ENCODE peak calls at places on chromosomes 3 and 15, in four cellular contexts. V is K562, D is breast epithelium, X is HCT116. B is an unnamed sample. For H3K4me1 and H3K27me3, the result is how much of the 10 kb centered on the place peaks cover.

GRCh38 chr15:84079885-84080777 is 155.4 kb upstream of the GOLGA6L4 start:
- DNase-seq in X (no peak), V (peak), D (no peak), B (peak)

GRCh38 chr3:171908731-171909130 is 65.6 kb downstream of the TMEM212 start:
- DNase-seq in V (no peak), X (no peak), D (no peak), B (no peak)

GRCh38 chr15:27057904-27058645 is 87.1 kb downstream of the GABRG3 start:
- DNase-seq in V (no peak), X (no peak), D (no peak), B (no peak)

GRCh38 chr3:142857056-142857455 is 31.8 kb downstream of the PCOLCE2 start:
- DNase-seq in D (no peak), V (no peak), X (peak), B (no peak)

GRCh38 chr15:67607959-67608605 is 65.6 kb downstream of the MAP2K5 start:
- DNase-seq in X (no peak), D (no peak), V (no peak), B (no peak)

GRCh38 chr3:23333633-23334032 is 130.5 kb downstream of the UBE2E2 start:
- DNase-seq in V (no peak), X (no peak), D (no peak), B (no peak)

GRCh38 chr3:146110156-146110555 is 50.8 kb downstream of the PLOD2 start:
- DNase-seq in X (no peak), V (no peak), D (no peak), B (no peak)

GRCh38 chr3:137347132-137347531 is 389.3 kb downstream of the IL20RB start:
- DNase-seq in D (no peak), V (no peak), X (no peak), B (no peak)

GRCh38 chr15:67892559-67893377 is 52.9 kb upstream of the RNU6-1 start:
- DNase-seq in D (no peak), V (no peak), X (no peak), B (no peak)

GRCh38 chr15:33022629-33023028 is 171.9 kb downstream of the FMN1 start:
- DNase-seq in D (peak), V (no peak), X (no peak), B (no peak)

GRCh38 chr15:58212909-58213526 is 74.8 kb downstream of the AQP9 start:
- DNase-seq in V (peak), D (no peak), X (no peak), B (no peak)

GRCh38 chr3:186413615-186414415 is 51.8 kb upstream of the DGKG start:
- DNase-seq in X (no peak), V (no peak), D (peak), B (peak)

GRCh38 chr3:48064292-48064829 is 48.1 kb upstream of the MAP4 start:
- DNase-seq in D (no peak), V (no peak), X (no peak), B (no peak)

GRCh38 chr3:27302891-27303290 is 66.3 kb downstream of the NEK10 start:
- DNase-seq in V (no peak), X (no peak), D (no peak), B (no peak)

GRCh38 chr3:50204052-50204803 is 843 bp upstream of the SLC38A3 start:
- DNase-seq in X (no peak), D (no peak), V (no peak), B (no peak)

GRCh38 chr15:83475551-83475950 is 28.4 kb downstream of the SH3GL3 start:
- DNase-seq in D (no peak), V (no peak), X (no peak), B (no peak)

GRCh38 chr3:193812078-193812725 is 219.2 kb downstream of the OPA1 start:
- DNase-seq in X (no peak), V (no peak), D (no peak), B (no peak)

GRCh38 chr3:186192823-186193222 is 83.9 kb upstream of the ETV5 start:
- DNase-seq in X (no peak), D (no peak), V (no peak), B (no peak)

GRCh38 chr3:184740509-184741258 is 28.8 kb upstream of the MAGEF1 start:
- DNase-seq in D (peak), V (peak), X (peak), B (peak)

GRCh38 chr15:90343391-90343790 is 8.7 kb upstream of the ZNF774 start:
- DNase-seq in X (no peak), V (no peak), D (no peak), B (no peak)

GRCh38 chr3:171876651-171877272 is 33.6 kb downstream of the TMEM212 start:
- DNase-seq in X (no peak), V (no peak), D (no peak), B (no peak)

GRCh38 chr15:40600956-40601355 is 6.9 kb downstream of the KNL1 start:
- DNase-seq in V (no peak), X (no peak), D (no peak), B (no peak)

GRCh38 chr3:157103280-157103679 is 56.7 kb downstream of the CCNL1 start:
- DNase-seq in X (no peak), D (no peak), V (no peak), B (no peak)

GRCh38 chr15:77098572-77098971 is 27.7 kb upstream of the TSPAN3 start:
- DNase-seq in V (no peak), X (no peak), D (no peak), B (no peak)

GRCh38 chr3:30356901-30357753 is 249.3 kb upstream of the TGFBR2 start:
- DNase-seq in D (no peak), V (no peak), X (no peak), B (peak)

GRCh38 chr3:30353711-30354467 is 252.5 kb upstream of the TGFBR2 start:
- DNase-seq in X (no peak), D (no peak), V (no peak), B (peak)

GRCh38 chr3:30354972-30355371 is 251.4 kb upstream of the TGFBR2 start:
- DNase-seq in V (no peak), D (no peak), X (no peak), B (no peak)

GRCh38 chr3:30354513-30354912 is 251.9 kb upstream of the TGFBR2 start:
- DNase-seq in V (no peak), X (no peak), D (no peak), B (peak)

GRCh38 chr3:30355622-30356021 is 250.8 kb upstream of the TGFBR2 start:
- DNase-seq in X (no peak), D (no peak), V (no peak), B (no peak)
- H3K4me1 ChIP-seq in X (under half), D (under half), V (under half), B (under half)

GRCh38 chr15:70116317-70116716 is 18.6 kb upstream of the TLE3 start:
- DNase-seq in D (no peak), X (no peak), V (no peak), B (no peak)

GRCh38 chr15:70120109-70120508 is 22.4 kb upstream of the TLE3 start:
- DNase-seq in X (no peak), D (no peak), V (no peak), B (no peak)

GRCh38 chr15:70120954-70121655 is 23.4 kb upstream of the TLE3 start:
- DNase-seq in V (no peak), D (no peak), X (no peak), B (no peak)

GRCh38 chr15:70121656-70122297 is 24.1 kb upstream of the TLE3 start:
- DNase-seq in D (no peak), X (no peak), V (no peak), B (no peak)

GRCh38 chr15:70118599-70118998 is 20.9 kb upstream of the TLE3 start:
- DNase-seq in X (no peak), D (no peak), V (no peak), B (no peak)
- TF ChIP-seq POLR2AphosphoS5 in X (no peak), D (no peak), V (no peak), B (no peak)

GRCh38 chr15:93333826-93334225 is 244.8 kb upstream of the RGMA start:
- DNase-seq in V (no peak), X (no peak), D (no peak), B (no peak)

GRCh38 chr15:93331545-93332117 is 242.6 kb upstream of the RGMA start:
- DNase-seq in D (no peak), V (no peak), X (no peak), B (no peak)

GRCh38 chr15:93327364-93327763 is 238.4 kb upstream of the RGMA start:
- DNase-seq in V (no peak), X (no peak), D (no peak), B (no peak)

DNA sequence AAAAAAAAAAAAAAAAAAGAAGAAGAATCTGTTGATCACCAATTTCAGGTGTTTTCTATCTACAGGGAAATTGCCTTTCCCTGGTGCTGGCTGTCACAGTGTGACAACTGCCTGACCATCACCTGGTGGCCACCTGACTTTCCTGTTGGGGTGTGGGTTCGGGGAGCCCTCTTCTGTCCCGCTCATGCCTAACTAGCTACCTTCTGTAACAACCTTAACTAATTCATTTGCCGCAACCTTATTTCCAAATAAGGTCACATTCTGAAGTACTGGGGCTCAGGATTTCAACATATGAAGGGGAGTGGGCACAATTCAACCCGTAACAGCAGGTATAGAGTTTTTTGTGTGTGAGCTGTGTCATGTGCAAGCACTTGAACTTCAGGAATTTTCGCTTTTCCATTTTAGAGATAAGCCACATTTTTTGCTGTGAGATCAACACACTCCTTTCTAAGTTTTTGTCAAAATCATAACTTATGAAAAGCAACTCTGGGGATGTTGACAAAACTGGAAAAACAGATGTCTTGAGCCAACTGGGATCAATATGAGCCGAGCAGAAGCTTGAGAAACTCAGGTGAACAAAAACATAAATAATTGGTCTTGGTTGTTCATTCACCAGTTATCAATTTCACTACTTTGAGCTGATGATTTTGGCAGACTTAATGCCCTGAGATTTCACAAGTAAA is 242.0 kb upstream of the RGMA start:
- DNase-seq in V (no peak), X (no peak), D (no peak), B (no peak)
- H3K27me3 ChIP-seq in V (under half), X (under half), D (under half), B (half or more)

DNA sequence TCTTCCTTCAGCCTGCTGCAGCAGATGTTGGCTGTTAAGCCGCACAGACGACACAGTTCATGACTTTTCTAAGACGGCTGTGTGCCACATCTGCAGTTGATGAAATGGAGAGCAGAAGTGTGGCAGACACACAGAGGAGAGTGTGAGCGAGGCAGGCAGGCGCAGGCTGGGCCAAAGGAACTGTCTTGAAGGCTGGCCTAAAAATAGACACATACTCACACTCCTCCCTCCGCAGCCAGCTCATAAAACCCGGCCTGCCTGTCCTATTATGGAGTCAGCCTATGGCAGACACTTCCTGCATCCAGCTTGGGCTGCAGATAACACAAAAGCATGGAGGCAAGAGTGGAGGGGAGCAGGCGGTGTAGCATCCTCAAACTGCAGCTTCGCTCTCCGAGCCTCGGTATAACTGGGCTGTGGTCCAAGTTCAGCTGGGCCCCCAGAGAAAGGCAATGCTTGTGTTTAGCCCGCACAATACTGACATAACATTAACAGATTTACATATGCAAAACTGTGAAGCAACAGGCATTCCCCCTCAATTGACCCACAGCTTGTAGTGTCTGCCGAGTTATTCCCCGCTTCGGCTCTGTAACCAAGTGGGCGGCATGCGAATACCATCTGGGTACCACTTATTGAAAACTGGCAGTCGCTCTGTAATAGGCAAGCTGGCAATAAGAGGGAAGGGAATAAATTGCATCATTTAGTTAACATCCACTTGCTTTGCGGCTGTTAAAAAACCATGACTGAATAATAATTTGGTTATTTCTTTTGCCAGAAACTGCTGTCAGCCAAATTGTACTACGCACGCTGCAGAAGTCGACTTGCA is 40.8 kb downstream of the FOXP1 start:
- DNase-seq in D (peak), X (no peak), V (peak), B (peak)
- H3K4me1 ChIP-seq in D (under half), X (under half), V (under half), B (under half)

GRCh38 chr15:61157933-61158332 is 71.2 kb downstream of the RORA start:
- DNase-seq in D (peak), X (no peak), V (no peak), B (no peak)
- TF ChIP-seq POLR2AphosphoS5 in D (peak), X (no peak), V (no peak), B (peak)

DNA sequence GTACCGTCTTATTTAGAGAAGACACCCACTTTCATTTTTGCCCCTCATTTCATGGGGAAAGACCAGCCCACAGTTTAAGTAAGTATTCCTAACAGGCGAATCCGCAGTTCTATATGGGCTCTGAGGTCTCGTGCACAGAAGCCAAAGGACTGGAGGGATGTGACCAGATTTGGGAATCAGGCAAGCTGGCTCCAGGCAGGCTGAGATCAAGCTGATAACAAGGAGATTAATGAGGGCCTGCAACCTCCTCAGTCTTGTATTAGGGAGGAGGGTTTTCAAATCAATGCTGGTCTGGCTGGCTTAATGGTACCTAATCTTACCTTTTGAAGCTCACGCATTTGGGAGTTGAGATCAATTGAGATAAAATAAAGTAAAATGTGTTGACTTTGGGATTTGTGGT is 15.3 kb downstream of the ST8SIA2 start:
- DNase-seq in X (no peak), V (no peak), D (no peak), B (no peak)
- H3K27me3 ChIP-seq in X (under half), V (under half), D (under half), B (under half)

DNA sequence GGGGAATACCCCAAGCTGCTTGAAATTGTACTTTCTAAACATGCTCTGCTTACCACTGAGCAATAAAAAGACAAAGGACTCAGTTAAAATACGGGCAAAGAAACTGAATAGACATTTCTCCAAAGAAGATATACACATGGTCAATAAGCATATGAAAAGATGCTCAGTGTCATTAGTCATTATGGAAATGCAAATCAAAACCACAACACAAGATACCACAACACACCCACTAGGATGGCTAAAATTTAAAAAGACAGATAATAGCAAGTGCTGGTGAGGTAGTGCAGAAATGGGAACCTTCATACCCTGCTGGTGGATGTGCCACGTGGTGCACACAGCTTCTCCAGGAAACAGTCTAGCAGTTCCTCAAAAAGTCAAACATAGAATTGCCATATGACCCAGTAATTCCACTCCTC is 21.3 kb downstream of the LRIG1 start:
- DNase-seq in V (no peak), X (no peak), D (no peak), B (no peak)
- H3K4me1 ChIP-seq in V (under half), X (under half), D (under half), B (under half)

GRCh38 chr3:149466192-149466591 is 8.3 kb upstream of the TM4SF4 start:
- DNase-seq in V (no peak), X (no peak), D (no peak), B (no peak)
- TF ChIP-seq POLR2AphosphoS5 in V (no peak), X (no peak), D (no peak), B (no peak)

B was measured in spleen.